ENCODE peak calls at places on chromosomes 4 and X, in eight cellular contexts. O is left lung, C is upper lobe of left lung, Y is Peyer's patch, L is thoracic aorta, E is fibroblast of lung, Q is cardiac muscle cell, D is psoas muscle. Z is an unnamed sample. For H3K4me1, the result is how much of the 10 kb centered on the place peaks cover.

GRCh38 chr4:153282023-153282422 is 62.5 kb upstream of the MND1 start:
- DNase-seq in C (no peak), L (no peak), Q (no peak), D (no peak), E (no peak), O (no peak), Y (no peak), Z (no peak)

GRCh38 chr4:6472008-6472386 is 417 bp downstream of the PPP2R2C start:
- DNase-seq in L (no peak), O (peak), E (no peak), Q (no peak), D (no peak), C (peak), Y (no peak), Z (no peak)

GRCh38 chr4:17323619-17324400 is 188.1 kb downstream of the QDPR start:
- DNase-seq in L (no peak), Y (no peak), O (no peak), E (peak), D (no peak), C (no peak), Q (no peak), Z (no peak)

GRCh38 chr4:22417408-22417807 is 98.5 kb downstream of the ADGRA3 start:
- DNase-seq in O (no peak), C (no peak), L (no peak), D (no peak), Y (no peak), Q (no peak), E (no peak), Z (no peak)

GRCh38 chr4:183812567-183812966 is 92.5 kb upstream of the STOX2 start:
- DNase-seq in C (no peak), Q (no peak), L (no peak), E (no peak), O (no peak), D (no peak), Y (no peak), Z (no peak)

GRCh38 chr4:183797041-183797444 is 108.1 kb upstream of the STOX2 start:
- DNase-seq in Y (no peak), Q (no peak), C (peak), O (peak), L (no peak), D (no peak), E (no peak), Z (no peak)

GRCh38 chr4:107774681-107775080 is 50.1 kb upstream of the SGMS2 start:
- DNase-seq in L (no peak), Y (no peak), D (no peak), C (no peak), Q (peak), O (no peak), E (no peak), Z (no peak)

GRCh38 chr4:141006236-141006802 is 127.0 kb downstream of the RNF150 start:
- DNase-seq in D (no peak), C (no peak), E (no peak), Y (no peak), L (no peak), Q (no peak), O (no peak), Z (no peak)

GRCh38 chrX:39755152-39756032 is 342.4 kb downstream of the BCOR start:
- DNase-seq in Y (no peak), E (peak), Q (peak), O (peak), C (peak), L (peak), D (peak), Z (peak)

GRCh38 chrX:46683023-46683422 is 75.9 kb downstream of the SLC9A7 start:
- DNase-seq in Y (no peak), O (no peak), L (no peak), Q (no peak), D (no peak), E (no peak), C (no peak), Z (no peak)

GRCh38 chr4:22607382-22607781 is 85.4 kb upstream of the GBA3 start:
- DNase-seq in E (peak), Q (peak), L (no peak), C (no peak), O (peak), D (peak), Y (no peak), Z (peak)

GRCh38 chr4:92163348-92163747 is 140.4 kb upstream of the GRID2 start:
- DNase-seq in D (no peak), Y (no peak), L (no peak), O (no peak), C (no peak), Q (peak), E (peak), Z (no peak)

GRCh38 chrX:70478521-70478920 is 33.9 kb downstream of the DLG3 start:
- DNase-seq in Q (no peak), D (no peak), L (no peak), E (peak), C (no peak), O (no peak), Y (no peak), Z (no peak)

GRCh38 chr4:101835121-101835904 is 44.8 kb downstream of the BANK1 start:
- DNase-seq in Y (no peak), D (no peak), O (no peak), E (peak), L (no peak), C (no peak), Q (peak), Z (peak)

GRCh38 chr4:33837043-33837442 is 2407.3 kb downstream of the ARAP2 start:
- DNase-seq in O (no peak), L (no peak), Y (no peak), C (no peak), Q (peak), E (peak), D (no peak), Z (peak)

GRCh38 chr4:111174331-111174730 is 551.5 kb upstream of the PITX2 start:
- DNase-seq in Y (no peak), O (no peak), E (no peak), L (no peak), D (no peak), Q (no peak), C (no peak), Z (no peak)

GRCh38 chr4:114019972-114020358 is 40.5 kb upstream of the ARSJ start:
- DNase-seq in Y (no peak), C (no peak), O (no peak), E (no peak), Q (no peak), L (no peak), D (no peak), Z (no peak)

GRCh38 chrX:22360129-22360528 is 87.4 kb downstream of the CBLL2 start:
- DNase-seq in E (no peak), L (no peak), O (no peak), D (no peak), C (no peak), Q (no peak), Y (no peak), Z (no peak)

GRCh38 chr4:24794916-24795665 is at the start of gene SOD3:
- DNase-seq in Y (peak), E (peak), C (peak), O (peak), Q (peak), L (peak), D (peak), Z (no peak)

GRCh38 chrX:11367609-11368430 is 74.6 kb downstream of the AMELX start:
- DNase-seq in L (no peak), Y (no peak), Q (peak), E (peak), O (no peak), C (no peak), D (no peak), Z (no peak)

GRCh38 chrX:2577844-2578444 is 77.2 kb upstream of the DHRSX start:
- DNase-seq in Y (no peak), L (no peak), E (no peak), C (no peak), O (no peak), Q (no peak), D (no peak), Z (no peak)

GRCh38 chr4:106690487-106690886 is 321.9 kb upstream of the GIMD1 start:
- DNase-seq in O (no peak), C (no peak), D (no peak), L (no peak), Q (peak), Y (no peak), E (peak), Z (no peak)

GRCh38 chr4:7017446-7018048 is 25.6 kb upstream of the TADA2B start:
- DNase-seq in E (no peak), D (no peak), Q (no peak), L (no peak), O (no peak), Y (no peak), C (no peak), Z (no peak)

GRCh38 chr4:168152837-168153500 is 60.6 kb downstream of the ANXA10 start:
- DNase-seq in Y (no peak), C (no peak), O (no peak), Q (no peak), E (no peak), D (no peak), L (no peak), Z (no peak)

GRCh38 chrX:23904096-23904495 is 3.6 kb downstream of the APOO start:
- DNase-seq in Q (peak), L (no peak), E (no peak), D (no peak), Y (no peak), C (no peak), O (no peak), Z (peak)

GRCh38 chr4:141730805-141731204 is 94.4 kb downstream of the IL15 start:
- DNase-seq in L (no peak), Y (no peak), C (no peak), Q (no peak), D (no peak), E (no peak), O (no peak), Z (peak)

GRCh38 chr4:139599594-139600374 is 43.8 kb upstream of the SETD7 start:
- DNase-seq in C (no peak), Y (no peak), E (peak), L (no peak), O (no peak), D (no peak), Q (peak), Z (peak)

GRCh38 chrX:23776363-23776762 is 6.6 kb upstream of the SAT1 start:
- DNase-seq in D (no peak), Y (no peak), Q (no peak), O (no peak), E (no peak), L (no peak), C (no peak), Z (no peak)

GRCh38 chrX:49166914-49167739 is 4.6 kb downstream of the MAGIX start:
- DNase-seq in E (peak), O (peak), C (peak), Q (peak), L (peak), D (peak), Y (peak), Z (peak)

GRCh38 chr4:100430441-100430840 is 87.4 kb downstream of the EMCN start:
- DNase-seq in Y (no peak), E (no peak), L (no peak), D (no peak), Q (no peak), O (no peak), C (no peak), Z (no peak)

GRCh38 chr4:1192091-1192492 is 19.7 kb upstream of the SPON2 start:
- DNase-seq in C (peak), Q (peak), L (peak), Y (peak), O (peak), E (peak), D (peak), Z (peak)

GRCh38 chr4:158074851-158075250 is 98.0 kb downstream of the GASK1B start:
- DNase-seq in C (no peak), O (no peak), Q (no peak), E (no peak), Y (no peak), D (no peak), L (no peak), Z (no peak)

GRCh38 chrX:153764786-153765137 is 713 bp downstream of the PLXNB3 start:
- DNase-seq in Q (no peak), E (no peak), O (peak), C (peak), D (no peak), Y (no peak), L (no peak), Z (no peak)

GRCh38 chr4:148780426-148781005 is 338.3 kb upstream of the NR3C2 start:
- DNase-seq in D (no peak), C (no peak), Q (no peak), E (no peak), O (no peak), Y (no peak), L (no peak), Z (no peak)

GRCh38 chrX:72029473-72030411 is 102.0 kb downstream of the RTL5 start:
- DNase-seq in E (peak), D (no peak), Y (no peak), C (no peak), Q (peak), O (no peak), L (no peak), Z (peak)

GRCh38 chr4:153731239-153731638 is 28.6 kb downstream of the RNF175 start:
- DNase-seq in E (peak), Y (no peak), Q (peak), O (no peak), L (no peak), C (no peak), D (no peak), Z (peak)

GRCh38 chrX:103904301-103904700 is 58.1 kb upstream of the TMSB15B start:
- DNase-seq in O (no peak), Q (no peak), E (no peak), C (peak), D (no peak), Y (no peak), L (no peak), Z (no peak)
- TF ChIP-seq CTCF in O (no peak), Q (no peak), E (no peak), C (no peak), D (no peak), Y (no peak), L (no peak), Z (no peak)

DNA sequence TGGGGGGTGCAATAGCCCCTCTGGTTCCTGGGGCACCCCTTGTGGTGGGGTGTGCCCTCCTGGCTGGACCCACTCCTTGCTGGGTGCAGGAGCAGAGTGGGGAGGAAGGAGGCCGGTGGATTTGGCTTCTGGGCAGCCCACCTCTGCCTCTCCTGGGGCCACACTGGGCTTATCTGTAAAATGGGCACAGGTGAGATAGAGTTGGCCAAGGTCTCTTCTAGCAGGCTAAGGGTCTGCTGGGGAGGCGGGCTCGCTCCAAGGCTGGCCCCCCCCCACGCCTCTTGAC is 12.8 kb downstream of the HMX1 start:
- DNase-seq in O (peak), C (no peak), Y (no peak), D (no peak), E (no peak), Q (no peak), L (no peak), Z (no peak)
- H3K4me1 ChIP-seq in O (under half), C (half or more), Y (under half), D (under half), E (under half), Q (under half), L (under half), Z (under half)

GRCh38 chr4:73776363-73776762 is 36.0 kb downstream of the CXCL8 start:
- DNase-seq in E (peak), Q (peak), O (no peak), L (peak), C (no peak), D (peak), Y (no peak), Z (no peak)
- H3K27ac ChIP-seq in E (no peak), Q (no peak), O (no peak), L (peak), C (peak), D (no peak), Y (no peak), Z (no peak)

DNA sequence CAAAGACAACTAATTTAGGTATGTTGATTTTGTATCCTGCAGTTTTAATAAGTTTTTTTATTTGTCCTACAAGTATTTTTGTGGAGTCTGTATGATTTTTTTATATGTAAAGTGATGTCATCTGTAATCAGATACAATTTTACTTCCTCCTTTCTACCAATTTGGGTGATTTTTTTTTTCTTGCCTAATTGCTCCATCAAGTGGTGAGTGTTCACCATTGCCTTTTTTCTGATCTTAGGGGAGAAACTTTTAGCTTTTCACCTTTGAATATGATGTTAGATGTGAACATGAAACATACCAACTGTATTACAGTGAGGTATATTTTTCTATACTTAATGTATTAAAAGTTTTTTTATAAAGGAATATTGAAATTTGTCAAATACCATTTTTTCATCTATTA is 362.3 kb downstream of the PABPC4L start:
- DNase-seq in C (no peak), E (peak), O (no peak), D (no peak), Y (no peak), L (no peak), Q (peak), Z (peak)
- TF ChIP-seq CTCF in C (no peak), E (no peak), O (no peak), D (no peak), Y (no peak), L (no peak), Q (no peak), Z (peak)

GRCh38 chr4:16225139-16225538 is 1.1 kb downstream of the TAPT1 start:
- DNase-seq in D (no peak), E (peak), C (no peak), Q (peak), Y (no peak), L (no peak), O (no peak), Z (peak)

GRCh38 chr4:16222957-16223527 is 3.2 kb downstream of the TAPT1 start:
- DNase-seq in L (no peak), D (no peak), O (no peak), Y (no peak), C (no peak), Q (peak), E (peak), Z (no peak)

GRCh38 chr4:16225681-16225995 is 633 bp downstream of the TAPT1 start:
- DNase-seq in E (peak), L (no peak), Y (no peak), O (no peak), D (no peak), Q (no peak), C (no peak), Z (no peak)

GRCh38 chr4:16224669-16225068 is 1.6 kb downstream of the TAPT1 start:
- DNase-seq in Q (no peak), D (no peak), C (no peak), E (peak), L (no peak), O (no peak), Y (no peak), Z (no peak)

DNA sequence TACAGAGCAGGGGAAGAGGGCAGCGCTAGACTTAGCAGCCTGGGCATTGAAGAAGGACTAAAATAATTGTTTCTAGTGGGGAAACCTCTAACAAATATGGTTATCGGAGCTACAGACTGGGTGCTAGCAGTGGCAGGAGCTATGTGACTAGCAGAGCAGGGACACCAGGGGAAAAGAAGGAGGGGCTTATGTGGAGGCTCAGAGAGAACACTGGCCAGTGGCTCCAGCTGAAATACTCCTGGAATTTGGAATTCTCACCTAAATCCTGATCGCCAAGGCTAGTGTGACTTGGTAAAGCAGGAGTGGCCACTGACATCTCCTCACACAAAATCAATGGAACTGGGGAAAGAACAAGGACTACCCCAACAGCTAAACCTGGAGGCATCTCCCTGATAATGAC is 2.0 kb downstream of the TAPT1 start:
- DNase-seq in D (no peak), E (no peak), Y (no peak), O (no peak), C (no peak), Q (no peak), L (no peak), Z (no peak)
- H3K4me1 ChIP-seq in D (half or more), E (under half), Y (under half), O (under half), C (half or more), Q (under half), L (under half), Z (under half)

DNA sequence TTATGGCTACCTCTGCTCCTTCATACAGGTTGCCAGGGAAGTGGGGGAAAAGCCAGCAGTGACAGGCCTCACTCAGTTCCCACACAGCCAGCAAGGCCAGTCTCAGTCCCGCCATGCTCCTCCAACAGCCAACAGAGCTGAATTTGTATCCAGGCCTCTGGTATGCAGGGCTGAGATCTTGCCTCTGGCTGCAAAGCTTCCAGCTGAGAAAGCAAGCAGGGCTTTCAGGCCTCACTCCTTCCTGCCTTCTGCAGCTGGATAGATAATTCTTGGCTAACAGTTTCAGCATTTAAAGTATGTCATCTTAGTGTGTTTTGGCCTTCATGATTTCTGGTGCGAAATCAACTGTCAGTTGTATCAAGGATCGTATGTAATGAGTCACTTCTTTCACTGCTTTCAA is 103.6 kb downstream of the GNL3L start:
- DNase-seq in D (no peak), L (no peak), Q (peak), O (no peak), Y (no peak), E (no peak), C (no peak), Z (no peak)
- H3K27ac ChIP-seq in D (no peak), L (no peak), Q (no peak), O (no peak), Y (no peak), E (no peak), C (no peak), Z (no peak)

GRCh38 chr4:3176625-3177229 is 72.2 kb upstream of the MSANTD1 start:
- DNase-seq in L (no peak), C (no peak), Y (no peak), D (no peak), E (no peak), Q (no peak), O (no peak), Z (no peak)

GRCh38 chr4:3177905-3178304 is 71.1 kb upstream of the MSANTD1 start:
- DNase-seq in Q (no peak), E (no peak), C (no peak), O (no peak), L (no peak), Y (no peak), D (no peak), Z (no peak)

GRCh38 chr4:3183008-3183407 is 66.0 kb upstream of the MSANTD1 start:
- DNase-seq in O (no peak), L (no peak), Y (no peak), D (no peak), C (no peak), E (no peak), Q (no peak), Z (no peak)

GRCh38 chr4:3178351-3178750 is 70.6 kb upstream of the MSANTD1 start:
- DNase-seq in Y (no peak), O (no peak), E (no peak), D (no peak), L (no peak), Q (no peak), C (no peak), Z (no peak)

DNA sequence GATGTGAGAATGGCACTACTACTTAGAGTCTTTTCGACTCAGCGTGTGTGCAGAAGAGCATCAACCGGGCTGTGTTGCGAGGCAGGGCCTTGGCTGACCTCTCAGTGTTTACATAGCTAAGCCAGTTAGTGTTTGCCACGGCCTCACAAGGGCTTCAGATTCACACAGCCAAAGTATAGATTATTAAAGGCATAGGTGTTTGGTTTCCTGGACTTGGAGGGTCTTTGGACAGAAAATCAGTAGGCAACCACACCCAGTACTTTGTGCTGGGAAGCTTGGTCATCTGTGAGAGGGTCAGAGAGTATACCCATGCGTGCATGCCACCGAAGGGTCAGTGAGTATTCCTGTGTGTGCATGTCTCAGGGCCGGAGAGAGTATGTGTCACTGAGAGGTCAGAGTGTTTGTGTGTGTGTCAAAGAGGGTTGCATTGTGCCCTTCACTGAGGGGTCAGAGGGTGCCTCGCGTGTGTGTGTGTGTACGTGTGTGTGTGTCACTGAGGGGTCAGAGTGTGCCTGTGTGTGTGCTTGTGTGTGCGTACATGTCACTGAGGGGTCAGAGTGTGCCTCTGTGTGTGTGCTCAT is 69.7 kb upstream of the MSANTD1 start:
- DNase-seq in Y (no peak), Q (no peak), C (no peak), D (no peak), L (no peak), E (peak), O (no peak), Z (no peak)
- TF ChIP-seq CTCF in Y (no peak), Q (no peak), C (no peak), D (no peak), L (no peak), E (no peak), O (no peak), Z (no peak)

GRCh38 chr4:53000560-53000959 is 138.4 kb downstream of the RASL11B start:
- DNase-seq in E (no peak), Y (no peak), L (no peak), O (no peak), D (no peak), C (no peak), Q (no peak), Z (no peak)
- H3K4me1 ChIP-seq in E (under half), Y (under half), L (under half), O (under half), D (under half), C (under half), Q (under half), Z (under half)

Z was measured in foreskin keratinocyte.